ENCODE peak calls at places on chromosomes 12 and 14, in eight cellular contexts. U is naive B cell; V is stimulated activated naive B cell treated with anti-CD40 and anti-IgM and Interleukin-4, amounts not matched to agents 10 μg/mL and 1 μg/mL and 100 μg/mL, for 72 hours; K is AG10803; F is GM23248; M is nephron progenitor cell; G is heart left ventricle; A is activated gamma-delta T cell treated with Interleukin-2 at 50 U/mL for 16 hours. H is an unnamed sample.

GRCh38 chr14:32426596-32427408 is 97.7 kb downstream of the AKAP6 start:
- DNase-seq in F (no peak), V (no peak), U (no peak), A (no peak), G (no peak), K (no peak), M (peak; percentile 10), H (no peak)

GRCh38 chr14:53630336-53630735 is 326.3 kb downstream of the BMP4 start:
- DNase-seq in A (no peak), F (no peak), V (no peak), K (no peak), U (no peak), M (no peak), G (no peak), H (no peak)

GRCh38 chr12:6181583-6182278 is 18.5 kb upstream of the CD9 start:
- DNase-seq in U (no peak), V (no peak), G (no peak), K (no peak), M (no peak), A (no peak), F (no peak), H (no peak)

GRCh38 chr12:125240717-125241116 is 175.5 kb downstream of the AACS start:
- DNase-seq in A (no peak), G (no peak), K (no peak), U (no peak), F (no peak), V (no peak), M (no peak), H (no peak)

GRCh38 chr14:59425322-59425945 is 39.7 kb downstream of the GPR135 start:
- DNase-seq in V (no peak), U (no peak), M (no peak), K (peak; percentile 65), F (peak; percentile 34), A (no peak), G (peak; percentile 58), H (peak; percentile 71)

GRCh38 chr12:42145552-42146215 is 1.0 kb upstream of the GXYLT1 start:
- DNase-seq in K (no peak), F (no peak), A (no peak), V (no peak), G (no peak), M (no peak), U (no peak), H (peak; percentile 23)

GRCh38 chr12:91040356-91040755 is 17.5 kb downstream of the KERA start:
- DNase-seq in F (peak; percentile 76), V (no peak), G (no peak), M (no peak), U (no peak), A (no peak), K (peak; percentile 42), H (peak; percentile 62)

GRCh38 chr14:106850913-106851825 is 1324.8 kb downstream of the TMEM121 start:
- DNase-seq in U (peak; percentile 67), F (no peak), A (no peak), K (no peak), G (no peak), V (peak; percentile 52), M (no peak), H (no peak)

GRCh38 chr12:31687101-31687527 is 27.6 kb downstream of the ETFBKMT start:
- DNase-seq in M (no peak), K (no peak), U (peak; percentile 78), G (no peak), F (no peak), V (peak; percentile 69), A (no peak), H (no peak)

GRCh38 chr14:65170768-65171251 is 68.5 kb upstream of the MAX start:
- DNase-seq in M (peak; percentile 58), U (peak; percentile 46), F (peak; percentile 91), G (no peak), A (peak; percentile 11), K (peak; percentile 77), V (peak; percentile 31), H (peak; percentile 68)

GRCh38 chr14:23544511-23545447 is 6.8 kb downstream of the ZFHX2 start:
- DNase-seq in A (no peak), M (peak; percentile 59), V (no peak), K (no peak), F (peak; percentile 24), U (no peak), G (peak; percentile 62), H (peak; percentile 45)

GRCh38 chr12:94805749-94806148 is 155.4 kb upstream of the TMCC3 start:
- DNase-seq in M (no peak), A (no peak), G (no peak), F (peak; percentile 72), K (peak; percentile 75), U (no peak), V (no peak), H (peak; percentile 14)

GRCh38 chr12:70049596-70050360 is 193.5 kb upstream of the CNOT2 start:
- DNase-seq in A (peak; percentile 5), V (peak; percentile 18), F (no peak), K (no peak), G (no peak), U (no peak), M (no peak), H (no peak)

GRCh38 chr12:46470975-46471374 is 98.4 kb upstream of the SLC38A2 start:
- DNase-seq in U (no peak), G (no peak), K (no peak), A (no peak), M (no peak), F (peak; percentile 29), V (no peak), H (no peak)

GRCh38 chr12:51954465-51955361 is 3.2 kb downstream of the ACVR1B start:
- DNase-seq in G (no peak), M (no peak), A (no peak), K (peak; percentile 45), F (peak; percentile 42), V (no peak), U (no peak), H (no peak)

GRCh38 chr14:34181308-34181707 is 230.4 kb upstream of the EGLN3 start:
- DNase-seq in U (no peak), M (peak; percentile 26), K (no peak), V (no peak), F (no peak), A (no peak), G (no peak), H (no peak)

GRCh38 chr14:58428011-58428807 is 690 bp downstream of the KIAA0586 start:
- DNase-seq in U (no peak), G (no peak), K (peak; percentile 48), M (peak; percentile 7), F (peak; percentile 78), V (no peak), A (no peak), H (peak; percentile 70)

GRCh38 chr12:26712892-26713291 is 120.1 kb downstream of the ITPR2 start:
- DNase-seq in F (no peak), V (no peak), M (no peak), K (no peak), A (no peak), U (no peak), G (no peak), H (no peak)

GRCh38 chr12:116495260-116495659 is 63.9 kb upstream of the MAP1LC3B2 start:
- DNase-seq in F (peak; percentile 67), G (no peak), V (no peak), A (no peak), M (no peak), K (peak; percentile 90), U (no peak), H (peak; percentile 62)

GRCh38 chr12:42935756-42936155 is 346.2 kb upstream of the PRICKLE1 start:
- DNase-seq in M (no peak), K (no peak), V (no peak), G (no peak), A (no peak), F (peak; percentile 61), U (no peak), H (peak; percentile 56)

GRCh38 chr14:30874999-30875787 is 834 bp downstream of the COCH start:
- DNase-seq in F (peak; percentile 10), V (peak; percentile 3), G (no peak), U (peak; percentile 5), M (peak; percentile 26), K (no peak), A (no peak), H (no peak)

H was measured in foreskin fibroblast.